ENCODE peak calls at places on chromosome 20, in four cellular contexts. T, Z, V and M are unnamed samples.

GRCh38 chr20:914727-915498 is 1.2 kb downstream of the ANGPT4 start:
- DNase-seq in T (no peak), Z (no peak), V (no peak), M (no peak)

GRCh38 chr20:35040646-35041045 is 52.0 kb downstream of the TRPC4AP start:
- DNase-seq in T (no peak), Z (no peak), V (no peak), M (no peak)

GRCh38 chr20:20276806-20277530 is 90.9 kb upstream of the INSM1 start:
- DNase-seq in T (no peak), Z (no peak), V (no peak), M (no peak)

GRCh38 chr20:36821964-36822437 is 48.4 kb upstream of the DSN1 start:
- DNase-seq in T (no peak), Z (peak), V (no peak), M (no peak)

GRCh38 chr20:46348231-46348803 is 40.0 kb upstream of the CDH22 start:
- DNase-seq in T (no peak), Z (peak), V (no peak), M (no peak)

GRCh38 chr20:4999788-5000187 is 1.5 kb downstream of the SLC23A2 start:
- DNase-seq in T (no peak), Z (no peak), V (no peak), M (no peak)

GRCh38 chr20:45944151-45944964 is 9.9 kb downstream of the PCIF1 start:
- DNase-seq in T (no peak), Z (peak), V (no peak), M (no peak)

GRCh38 chr20:4483481-4483880 is 238.2 kb upstream of the PRND start:
- DNase-seq in T (no peak), Z (no peak), V (no peak), M (no peak)

GRCh38 chr20:1945134-1945618 is 48.7 kb downstream of the PDYN start:
- DNase-seq in T (no peak), Z (no peak), V (peak), M (no peak)

GRCh38 chr20:53983401-53983800 is 87.0 kb downstream of the BCAS1 start:
- DNase-seq in T (no peak), Z (no peak), V (no peak), M (no peak)

GRCh38 chr20:53623454-53624206 is 30.0 kb upstream of the ZNF217 start:
- DNase-seq in T (peak), Z (peak), V (no peak), M (no peak)

GRCh38 chr20:9407805-9408421 is 106.5 kb upstream of the LAMP5 start:
- DNase-seq in T (peak), Z (peak), V (peak), M (no peak)

GRCh38 chr20:17961600-17961965 is 7.0 kb downstream of the SNX5 start:
- DNase-seq in T (no peak), Z (no peak), V (no peak), M (no peak)

GRCh38 chr20:1868856-1869255 is 26.4 kb upstream of the SIRPA start:
- DNase-seq in T (no peak), Z (no peak), V (no peak), M (no peak)

GRCh38 chr20:24954151-24954550 is 5.1 kb downstream of the CST7 start:
- DNase-seq in T (no peak), Z (no peak), V (no peak), M (no peak)

GRCh38 chr20:33862709-33863403 is 51.7 kb downstream of the CHMP4B start:
- DNase-seq in T (no peak), Z (peak), V (no peak), M (peak)

GRCh38 chr20:37622728-37623127 is 71.1 kb upstream of the CTNNBL1 start:
- DNase-seq in T (no peak), Z (no peak), V (no peak), M (no peak)

GRCh38 chr20:38057351-38057972 is 23.9 kb downstream of the RPRD1B start:
- DNase-seq in T (no peak), Z (peak), V (peak), M (peak)

GRCh38 chr20:20864346-20865096 is 152.1 kb upstream of the RALGAPA2 start:
- DNase-seq in T (no peak), Z (peak), V (no peak), M (no peak)

GRCh38 chr20:710762-711120 is 35.1 kb upstream of the SCRT2 start:
- DNase-seq in T (no peak), Z (no peak), V (no peak), M (no peak)

GRCh38 chr20:41136695-41137411 is 490 bp upstream of the PLCG1 start:
- DNase-seq in T (no peak), Z (peak), V (peak), M (peak)

GRCh38 chr20:41138217-41138526 is 829 bp downstream of the PLCG1 start:
- DNase-seq in T (no peak), Z (no peak), V (no peak), M (no peak)

GRCh38 chr20:41136336-41136694 is 1.0 kb upstream of the PLCG1 start:
- DNase-seq in T (no peak), Z (no peak), V (no peak), M (no peak)

GRCh38 chr20:41138527-41139226 is 1.3 kb downstream of the PLCG1 start:
- DNase-seq in T (no peak), Z (no peak), V (no peak), M (no peak)

GRCh38 chr20:41137412-41138216 is at the start of gene PLCG1:
- DNase-seq in T (no peak), Z (peak), V (peak), M (peak)
- TF ChIP-seq SPI1 in T (no peak), Z (no peak), V (no peak), M (no peak)

GRCh38 chr20:64212750-64213149 is 42.8 kb upstream of the PCMTD2 start:
- DNase-seq in T (no peak), Z (peak), V (no peak), M (no peak)
- TF ChIP-seq POLR2AphosphoS5 in T (no peak), Z (no peak), V (no peak), M (no peak)

GRCh38 chr20:62606551-62607201 is 35.6 kb upstream of the SLCO4A1 start:
- DNase-seq in T (no peak), Z (no peak), V (no peak), M (no peak)
- TF ChIP-seq SPI1 in T (no peak), Z (no peak), V (no peak), M (no peak)

DNA sequence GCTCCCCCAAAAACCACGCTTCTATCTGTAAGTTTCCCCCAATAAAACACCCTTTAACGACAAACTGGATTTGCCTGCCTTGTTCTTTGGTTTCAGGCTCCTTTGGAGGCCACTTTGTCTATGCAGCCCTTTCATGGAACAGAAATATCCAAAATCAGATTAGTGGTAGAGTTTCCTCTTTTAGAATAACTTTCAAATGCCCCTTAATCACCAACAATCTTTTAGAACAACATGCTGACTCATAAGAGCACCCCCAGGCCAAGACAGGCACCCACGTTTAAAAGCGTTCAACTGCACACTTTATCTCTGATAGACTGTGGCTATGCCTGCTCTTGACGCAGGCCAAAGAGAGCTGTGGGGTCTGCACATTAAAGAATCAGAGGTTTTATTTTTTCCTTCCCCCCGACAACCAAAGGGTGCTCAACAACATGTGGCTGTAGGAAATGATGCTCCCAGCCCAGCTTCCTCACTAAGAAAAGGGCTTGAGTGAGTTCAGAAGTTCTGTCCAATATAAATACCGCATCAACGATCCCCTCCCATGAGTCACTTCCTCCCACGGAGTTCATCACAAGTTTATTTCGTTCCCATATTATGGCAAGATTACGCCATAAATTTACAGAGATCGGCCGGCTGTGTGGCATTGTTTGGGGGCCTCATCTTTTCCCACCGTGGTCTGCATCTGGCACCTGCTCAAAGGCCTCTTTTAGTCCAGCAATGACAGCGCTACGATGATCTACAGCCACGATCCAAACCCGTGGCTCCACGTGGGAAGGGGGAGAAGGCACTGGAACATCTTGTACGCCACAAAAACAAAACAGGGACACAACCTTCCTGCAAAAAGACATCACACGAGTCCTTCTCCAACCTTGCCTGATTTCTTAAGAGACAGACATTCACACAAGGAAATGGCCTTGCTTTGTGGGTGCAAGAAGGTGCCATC is 88.8 kb upstream of the NFATC2 start:
- DNase-seq in T (no peak), Z (peak), V (peak), M (no peak)
- TF ChIP-seq POLR2AphosphoS5 in T (no peak), Z (no peak), V (peak), M (no peak)

DNA sequence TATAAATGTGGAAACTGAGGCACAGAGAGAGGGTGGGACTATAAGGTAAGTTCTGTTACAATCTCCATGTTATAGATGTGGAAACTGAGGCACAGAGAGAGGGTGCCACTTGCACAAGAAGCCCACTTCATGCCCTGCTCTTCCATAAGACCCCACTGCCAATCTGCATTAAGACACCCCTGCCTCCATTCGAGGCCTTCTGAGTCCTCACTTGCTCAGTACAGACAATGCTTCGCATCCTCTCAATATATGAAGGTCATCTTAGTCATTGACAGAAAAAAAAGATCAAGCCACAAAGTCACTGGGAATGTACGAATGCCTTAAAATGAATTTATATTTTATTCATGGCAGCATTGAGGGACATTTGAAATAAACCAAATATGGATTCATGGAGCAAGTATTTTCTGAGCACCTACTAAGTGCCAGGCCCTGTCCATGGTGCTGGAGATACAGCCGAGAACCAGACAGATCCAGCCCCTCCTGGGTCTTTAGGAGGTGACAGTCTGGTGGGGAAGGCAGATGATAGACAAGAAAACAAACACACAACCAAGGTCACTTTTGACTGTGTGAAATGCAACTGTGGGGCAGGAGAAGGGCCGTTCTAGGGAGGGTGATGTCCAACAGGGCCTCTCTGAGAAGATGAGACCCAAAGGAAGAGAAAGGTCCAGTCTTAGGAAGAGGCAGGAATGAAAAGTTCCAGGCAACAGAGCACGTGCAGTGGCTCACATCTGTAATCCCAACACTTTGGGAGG is 92.5 kb upstream of the PTPN1 start:
- DNase-seq in T (no peak), Z (no peak), V (no peak), M (no peak)
- TF ChIP-seq SPI1 in T (no peak), Z (no peak), V (no peak), M (no peak)

GRCh38 chr20:57709823-57710799 is at the start of gene PMEPA1:
- DNase-seq in T (no peak), Z (peak), V (peak), M (peak)
- TF ChIP-seq POLR2AphosphoS5 in T (no peak), Z (no peak), V (no peak), M (no peak)

GRCh38 chr20:44069203-44069931 is 117.6 kb downstream of the JPH2 start:
- DNase-seq in T (peak), Z (no peak), V (peak), M (peak)
- TF ChIP-seq SPI1 in T (no peak), Z (no peak), V (no peak), M (no peak)

DNA sequence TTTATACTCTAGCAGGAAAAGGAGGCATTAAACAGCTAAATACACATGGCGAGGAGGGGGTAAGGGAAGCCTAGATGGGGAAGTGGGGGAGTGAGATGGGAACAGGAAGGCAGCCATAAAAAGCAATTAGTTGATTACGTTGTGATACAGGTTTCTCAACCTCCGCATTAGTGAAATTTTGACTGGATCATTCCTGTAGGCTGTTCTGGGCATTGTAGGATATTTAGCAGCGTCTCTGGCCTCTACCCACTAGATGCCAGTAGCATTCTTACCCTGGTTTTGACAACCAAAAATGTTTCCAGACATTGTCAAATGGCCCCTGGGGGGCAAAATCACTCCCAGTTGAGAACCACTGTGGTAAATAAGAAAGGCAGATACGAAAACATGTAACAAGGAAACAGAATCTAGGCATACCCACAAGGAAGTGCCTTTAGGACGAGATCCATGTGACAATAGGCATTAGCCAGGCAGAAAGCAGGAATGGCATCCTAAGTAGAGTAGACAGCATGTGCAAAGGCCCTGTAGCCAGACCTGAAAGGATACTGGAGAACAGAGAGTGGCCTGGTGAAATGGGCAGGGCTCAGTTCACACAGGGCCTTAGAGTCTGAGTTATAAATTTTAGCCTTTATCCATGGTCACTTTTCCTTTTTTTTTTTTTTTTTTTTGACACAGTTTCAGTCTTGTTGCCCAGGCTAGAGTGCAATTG is 25.8 kb upstream of the PTPN1 start:
- DNase-seq in T (no peak), Z (no peak), V (peak), M (no peak)
- TF ChIP-seq POLR2AphosphoS5 in T (no peak), Z (no peak), V (no peak), M (no peak)

GRCh38 chr20:48006036-48006833 is 221.0 kb upstream of the SULF2 start:
- DNase-seq in T (peak), Z (no peak), V (peak), M (no peak)
- TF ChIP-seq SPI1 in T (no peak), Z (no peak), V (no peak), M (no peak)